ENCODE peak calls at places on chromosome 6, in four cellular contexts. V, M, W and E are unnamed samples.

GRCh38 chr6:11727995-11728961 is 50.3 kb downstream of the ADTRP start:
- DNase-seq in W (peak), M (no peak), V (no peak), E (no peak)

GRCh38 chr6:168341280-168341679 is 21.7 kb upstream of the DACT2 start:
- DNase-seq in V (no peak), M (no peak), W (no peak), E (no peak)

GRCh38 chr6:35311390-35312075 is 13.9 kb downstream of the DEF6 start:
- DNase-seq in V (no peak), M (no peak), W (peak), E (peak)

GRCh38 chr6:42788671-42789070 is 6.8 kb downstream of the BICRAL start:
- DNase-seq in V (no peak), W (no peak), M (no peak), E (no peak)

GRCh38 chr6:36510365-36510764 is 36.9 kb downstream of the STK38 start:
- DNase-seq in M (no peak), V (no peak), W (no peak), E (no peak)

GRCh38 chr6:16473184-16473907 is 235.0 kb downstream of the GMPR start:
- DNase-seq in W (no peak), M (no peak), V (no peak), E (no peak)

GRCh38 chr6:15504581-15505350 is 158.1 kb downstream of the DTNBP1 start:
- DNase-seq in M (no peak), V (peak), W (no peak), E (no peak)

GRCh38 chr6:10968776-10969175 is 75.3 kb downstream of the ELOVL2 start:
- DNase-seq in M (no peak), V (no peak), W (no peak), E (no peak)

GRCh38 chr6:131958551-131959470 is 7.6 kb upstream of the CCN2 start:
- DNase-seq in V (no peak), W (no peak), M (no peak), E (no peak)

GRCh38 chr6:26064619-26065257 is 22.5 kb upstream of the HFE start:
- DNase-seq in V (peak), M (no peak), W (peak), E (no peak)

GRCh38 chr6:169106176-169106575 is 147.5 kb downstream of the THBS2 start:
- DNase-seq in M (no peak), V (peak), W (no peak), E (no peak)

GRCh38 chr6:21731411-21732031 is 138.0 kb downstream of the SOX4 start:
- DNase-seq in V (peak), W (no peak), M (no peak), E (no peak)

GRCh38 chr6:50815436-50816114 is 3.1 kb upstream of the TFAP2B start:
- DNase-seq in M (peak), V (peak), W (no peak), E (no peak)